ENCODE peak calls at places on chromosomes 2 and 18, in six cellular contexts. S is OCI-LY7, Q is colonic mucosa, B is heart left ventricle, G is cardiac muscle cell, D is GM23338. M is an unnamed sample.

GRCh38 chr18:21741511-21742322 is 1.1 kb downstream of the MIB1 start:
- DNase-seq in S (peak), Q (peak), B (peak), G (no peak), D (peak), M (no peak)

GRCh38 chr2:221552282-221552681 is 19.8 kb downstream of the EPHA4 start:
- DNase-seq in S (no peak), Q (no peak), B (no peak), G (no peak), D (peak), M (no peak)

GRCh38 chr18:20963027-20963426 is 148.6 kb downstream of the ROCK1 start:
- DNase-seq in S (no peak), Q (no peak), B (no peak), G (no peak), D (no peak), M (no peak)

GRCh38 chr18:58991127-58991798 is 126.6 kb downstream of the ZNF532 start:
- DNase-seq in S (no peak), Q (no peak), B (no peak), G (peak), D (no peak), M (no peak)

GRCh38 chr18:10006261-10006903 is 92.6 kb downstream of the VAPA start:
- DNase-seq in S (peak), Q (no peak), B (no peak), G (peak), D (no peak), M (no peak)

GRCh38 chr2:55365303-55365702 is 54.4 kb downstream of the CCDC88A start:
- DNase-seq in S (peak), Q (no peak), B (no peak), G (no peak), D (no peak), M (no peak)

GRCh38 chr18:26017929-26018328 is 72.5 kb downstream of the SS18 start:
- DNase-seq in S (no peak), Q (no peak), B (no peak), G (peak), D (no peak), M (no peak)

GRCh38 chr2:140929866-140930265 is 1201.0 kb downstream of the LRP1B start:
- DNase-seq in S (no peak), Q (no peak), B (no peak), G (peak), D (no peak), M (no peak)

GRCh38 chr2:53407363-53408080 is 360.1 kb upstream of the CHAC2 start:
- DNase-seq in S (no peak), Q (no peak), B (no peak), G (no peak), D (no peak), M (no peak)

GRCh38 chr18:13565228-13565627 is 161.1 kb downstream of the FAM210A start:
- DNase-seq in S (no peak), Q (no peak), B (peak), G (no peak), D (no peak), M (no peak)

GRCh38 chr2:63060079-63060482 is 9.5 kb downstream of the OTX1 start:
- DNase-seq in S (no peak), Q (no peak), B (no peak), G (no peak), D (no peak), M (no peak)

GRCh38 chr2:196137271-196137670 is 34.1 kb downstream of the STK17B start:
- DNase-seq in S (no peak), Q (no peak), B (no peak), G (no peak), D (no peak), M (no peak)

GRCh38 chr2:70942900-70943871 is 7.5 kb downstream of the ATP6V1B1 start:
- DNase-seq in S (no peak), Q (no peak), B (no peak), G (no peak), D (no peak), M (no peak)

GRCh38 chr2:231662028-231662810 is 46.1 kb upstream of the PTMA start:
- DNase-seq in S (peak), Q (peak), B (peak), G (peak), D (peak), M (peak)

GRCh38 chr2:7709907-7710306 is 792.7 kb downstream of the RNF144A start:
- DNase-seq in S (no peak), Q (no peak), B (no peak), G (no peak), D (no peak), M (no peak)

GRCh38 chr2:232350804-232351685 is 27.5 kb upstream of the ALPP start:
- DNase-seq in S (no peak), Q (peak), B (no peak), G (no peak), D (peak), M (no peak)

GRCh38 chr2:231666171-231667095 is 41.9 kb upstream of the PTMA start:
- DNase-seq in S (peak), Q (peak), B (peak), G (peak), D (peak), M (peak)

GRCh38 chr2:178628590-178628989 is 148.3 kb downstream of the PLEKHA3 start:
- DNase-seq in S (no peak), Q (no peak), B (no peak), G (no peak), D (no peak), M (no peak)

GRCh38 chr2:105665480-105665879 is 79.2 kb upstream of the NCK2 start:
- DNase-seq in S (no peak), Q (no peak), B (no peak), G (no peak), D (no peak), M (no peak)

GRCh38 chr2:30761226-30761625 is 46.0 kb downstream of the CAPN13 start:
- DNase-seq in S (no peak), Q (no peak), B (no peak), G (no peak), D (no peak), M (no peak)

GRCh38 chr18:9547767-9548166 is 66.6 kb downstream of the PPP4R1 start:
- DNase-seq in S (no peak), Q (no peak), B (no peak), G (no peak), D (no peak), M (no peak)

GRCh38 chr2:63872571-63873328 is 31.1 kb downstream of the UGP2 start:
- DNase-seq in S (no peak), Q (no peak), B (peak), G (no peak), D (no peak), M (no peak)

GRCh38 chr2:215401896-215402379 is 33.9 kb downstream of the FN1 start:
- DNase-seq in S (no peak), Q (no peak), B (no peak), G (peak), D (no peak), M (no peak)

GRCh38 chr2:235676536-235676799 is 182.6 kb downstream of the AGAP1 start:
- DNase-seq in S (no peak), Q (no peak), B (no peak), G (no peak), D (no peak), M (no peak)

GRCh38 chr2:158232476-158232875 is 130.8 kb downstream of the UPP2 start:
- DNase-seq in S (no peak), Q (no peak), B (no peak), G (no peak), D (no peak), M (no peak)

GRCh38 chr2:130966149-130967019 is 126.9 kb downstream of the FAM168B start:
- DNase-seq in S (no peak), Q (no peak), B (no peak), G (no peak), D (peak), M (no peak)

GRCh38 chr2:140998577-140998976 is 1132.2 kb downstream of the LRP1B start:
- DNase-seq in S (no peak), Q (no peak), B (no peak), G (no peak), D (no peak), M (no peak)

GRCh38 chr2:189118386-189118785 is 61.2 kb downstream of the COL5A2 start:
- DNase-seq in S (no peak), Q (no peak), B (no peak), G (no peak), D (no peak), M (no peak)

GRCh38 chr2:91442246-91442905 is 2750.9 kb downstream of the RPIA start:
- DNase-seq in S (no peak), Q (peak), B (peak), G (no peak), D (peak), M (no peak)

GRCh38 chr2:109045505-109045904 is 56.5 kb upstream of the EDAR start:
- DNase-seq in S (no peak), Q (peak), B (no peak), G (no peak), D (no peak), M (no peak)

GRCh38 chr18:37565985-37566478 is 434 bp upstream of the CELF4 start:
- DNase-seq in S (no peak), Q (no peak), B (peak), G (peak), D (peak), M (no peak)

GRCh38 chr2:159243521-159243920 is 43.0 kb downstream of the WDSUB1 start:
- DNase-seq in S (no peak), Q (no peak), B (no peak), G (no peak), D (no peak), M (no peak)

GRCh38 chr2:159249955-159250723 is 36.4 kb downstream of the WDSUB1 start:
- DNase-seq in S (peak), Q (peak), B (peak), G (peak), D (no peak), M (peak)

GRCh38 chr2:159251296-159252173 is 35.0 kb downstream of the WDSUB1 start:
- DNase-seq in S (no peak), Q (no peak), B (no peak), G (no peak), D (no peak), M (no peak)

GRCh38 chr2:159246325-159246988 is 40.0 kb downstream of the WDSUB1 start:
- DNase-seq in S (no peak), Q (no peak), B (no peak), G (no peak), D (no peak), M (no peak)
- H3K27ac ChIP-seq in S (no peak), Q (no peak), B (no peak), G (no peak), D (no peak), M (no peak)

GRCh38 chr2:172455121-172455515 is 27.7 kb downstream of the ITGA6 start:
- DNase-seq in S (no peak), Q (no peak), B (no peak), G (no peak), D (no peak), M (no peak)
- H3K27ac ChIP-seq in S (no peak), Q (peak), B (no peak), G (no peak), D (peak), M (no peak)

DNA sequence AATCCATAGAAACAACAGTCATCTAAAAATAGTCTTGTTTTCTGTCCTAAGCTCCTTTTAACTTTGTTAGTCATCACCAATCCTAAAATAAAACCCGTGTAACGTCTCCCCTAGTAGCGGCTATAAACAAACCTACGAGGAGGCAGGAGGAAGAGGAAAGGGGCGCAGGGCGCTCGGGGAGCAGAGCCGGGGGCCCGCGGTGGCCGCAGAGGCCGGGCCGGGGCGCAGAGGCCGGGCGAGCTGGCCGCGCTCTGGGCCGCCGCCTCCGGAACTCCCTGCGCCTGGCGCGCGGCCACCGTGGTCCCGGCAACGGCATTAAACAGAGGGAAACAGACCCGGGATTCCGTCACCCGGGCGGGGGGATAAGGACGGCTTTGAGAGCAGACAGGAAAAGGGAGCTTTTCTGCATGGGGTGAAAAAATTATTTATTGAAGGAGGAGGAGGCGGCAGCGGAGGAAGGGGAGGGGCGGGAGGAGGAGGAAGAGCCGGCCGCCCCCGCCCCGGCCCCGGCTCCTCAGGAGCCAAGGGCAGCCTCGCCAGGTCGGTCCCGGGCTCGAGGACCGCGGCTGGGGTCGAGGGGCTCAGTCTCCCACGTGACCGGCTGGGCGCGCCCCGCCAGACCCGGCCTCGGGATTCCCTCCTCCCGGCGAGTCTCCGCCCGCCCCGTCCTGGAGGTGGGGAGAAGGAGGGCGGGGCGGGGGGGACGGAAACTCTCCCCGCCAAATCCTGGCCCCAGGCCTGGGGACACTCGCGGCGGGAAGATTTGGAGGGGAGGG is 1.9 kb upstream of the NFATC1 start:
- DNase-seq in S (peak), Q (peak), B (peak), G (peak), D (peak), M (no peak)
- H3K27ac ChIP-seq in S (peak), Q (peak), B (peak), G (no peak), D (no peak), M (peak)

GRCh38 chr2:3762771-3763447 is 59.5 kb downstream of the DCDC2C start:
- DNase-seq in S (no peak), Q (no peak), B (no peak), G (no peak), D (no peak), M (no peak)

GRCh38 chr2:3758906-3759305 is 55.5 kb downstream of the DCDC2C start:
- DNase-seq in S (no peak), Q (no peak), B (no peak), G (no peak), D (no peak), M (no peak)

GRCh38 chr2:3761328-3761727 is 58.0 kb downstream of the DCDC2C start:
- DNase-seq in S (no peak), Q (no peak), B (no peak), G (no peak), D (no peak), M (no peak)

GRCh38 chr2:3759331-3759730 is 56.0 kb downstream of the DCDC2C start:
- DNase-seq in S (no peak), Q (no peak), B (no peak), G (no peak), D (no peak), M (no peak)

GRCh38 chr2:3759766-3760165 is 56.4 kb downstream of the DCDC2C start:
- DNase-seq in S (no peak), Q (no peak), B (no peak), G (no peak), D (no peak), M (no peak)
- H3K27ac ChIP-seq in S (no peak), Q (no peak), B (no peak), G (no peak), D (no peak), M (no peak)

GRCh38 chr2:98458667-98459380 is 14.2 kb downstream of the INPP4A start:
- DNase-seq in S (no peak), Q (no peak), B (no peak), G (no peak), D (no peak), M (no peak)
- H3K27ac ChIP-seq in S (no peak), Q (no peak), B (peak), G (no peak), D (no peak), M (no peak)

DNA sequence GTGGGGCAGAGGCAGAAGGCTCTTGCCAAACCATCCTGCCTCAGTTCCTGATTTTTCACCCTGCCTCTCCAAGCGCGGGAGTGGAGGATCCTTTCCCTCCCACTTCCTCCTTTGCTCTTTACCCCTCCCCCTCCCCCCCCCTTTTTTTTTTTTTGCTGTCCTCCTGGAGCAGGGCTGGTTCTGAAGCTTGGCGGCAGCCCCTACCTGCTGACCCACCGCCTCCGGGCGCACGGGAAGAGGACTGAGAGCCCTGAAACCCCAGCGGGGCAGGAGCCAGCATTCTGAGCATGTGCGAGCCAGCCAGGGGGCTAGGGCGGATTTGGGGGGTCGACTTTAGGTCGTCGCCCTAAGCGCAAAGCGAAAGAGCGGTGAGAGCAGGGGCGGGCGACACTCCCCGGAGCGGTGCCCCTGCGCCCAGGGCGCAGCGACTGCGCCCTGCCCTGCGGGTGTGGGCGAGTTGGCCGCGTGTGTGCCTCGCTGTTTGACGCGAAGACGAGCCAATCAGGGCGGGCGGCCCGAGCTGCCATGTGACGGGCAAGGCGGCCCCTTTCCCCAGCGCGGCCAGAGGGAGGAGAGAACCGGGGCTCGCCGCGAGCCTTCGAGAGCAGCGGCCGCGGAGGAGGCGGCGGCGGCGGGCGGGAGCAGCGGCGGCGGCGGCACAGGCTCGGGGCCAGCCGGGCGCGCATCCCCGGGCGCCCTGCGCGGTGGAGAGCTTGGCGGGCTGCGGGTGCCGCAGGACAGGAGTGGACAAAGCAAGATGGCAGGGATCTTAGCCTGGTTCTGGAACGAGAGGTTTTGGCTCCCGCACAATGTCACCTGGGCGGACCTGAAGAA is at the start of gene CERS6:
- DNase-seq in S (no peak), Q (peak), B (peak), G (peak), D (peak), M (peak)
- H3K27ac ChIP-seq in S (no peak), Q (peak), B (peak), G (peak), D (no peak), M (peak)